ENCODE peak calls at places on chromosomes 2 and 18, in ten cellular contexts. U, Q, O, G, N, D, Y, P, B and H are unnamed samples.

GRCh38 chr2:84338069-84338468 is 121.0 kb downstream of the SUCLG1 start:
- DNase-seq in U (no peak), Q (no peak), O (no peak), G (no peak), N (no peak), D (no peak), Y (no peak), P (no peak), B (no peak), H (no peak)

GRCh38 chr2:96950391-96951124 is 35.8 kb downstream of the FAM178B start:
- DNase-seq in U (no peak), Q (no peak), O (no peak), G (no peak), N (no peak), D (no peak), Y (no peak), P (no peak), B (no peak), H (peak; percentile 53)

GRCh38 chr2:239441261-239441701 is 40.5 kb upstream of the HDAC4 start:
- DNase-seq in U (peak; percentile 36), Q (no peak), O (no peak), G (no peak), N (peak; percentile 14), D (no peak), Y (no peak), P (no peak), B (no peak), H (peak; percentile 12)

GRCh38 chr2:203718087-203718486 is 11.6 kb downstream of the CD28 start:
- DNase-seq in U (peak; percentile 70), Q (peak; percentile 41), O (no peak), G (no peak), N (peak; percentile 93), D (no peak), Y (no peak), P (no peak), B (no peak), H (no peak)

GRCh38 chr2:237723613-237724012 is 75.0 kb upstream of the RBM44 start:
- DNase-seq in U (no peak), Q (peak; percentile 90), O (no peak), G (peak; percentile 67), N (peak; percentile 31), D (no peak), Y (peak; percentile 61), P (no peak), B (no peak), H (no peak)

GRCh38 chr18:3139406-3139805 is 80.4 kb downstream of the MYOM1 start:
- DNase-seq in U (no peak), Q (no peak), O (peak; percentile 78), G (no peak), N (no peak), D (no peak), Y (no peak), P (no peak), B (no peak), H (no peak)

GRCh38 chr2:207532676-207533075 is 2.9 kb downstream of the CREB1 start:
- DNase-seq in U (no peak), Q (no peak), O (no peak), G (no peak), N (no peak), D (no peak), Y (no peak), P (no peak), B (no peak), H (no peak)

GRCh38 chr18:57352761-57353136 is 392 bp downstream of the ST8SIA3 start:
- DNase-seq in U (no peak), Q (no peak), O (no peak), G (no peak), N (no peak), D (peak; percentile 42), Y (no peak), P (no peak), B (no peak), H (no peak)

GRCh38 chr2:238866656-238867277 is 18.9 kb downstream of the TWIST2 start:
- DNase-seq in U (no peak), Q (no peak), O (no peak), G (no peak), N (no peak), D (no peak), Y (no peak), P (no peak), B (no peak), H (no peak)

GRCh38 chr2:72932045-72932444 is 14.7 kb downstream of the EMX1 start:
- DNase-seq in U (no peak), Q (no peak), O (no peak), G (no peak), N (peak; percentile 32), D (no peak), Y (no peak), P (peak; percentile 40), B (no peak), H (no peak)

GRCh38 chr2:118348380-118349024 is 260.2 kb downstream of the INSIG2 start:
- DNase-seq in U (no peak), Q (no peak), O (no peak), G (no peak), N (no peak), D (no peak), Y (no peak), P (no peak), B (no peak), H (no peak)

GRCh38 chr2:18599509-18600254 is 10.3 kb upstream of the NT5C1B start:
- DNase-seq in U (no peak), Q (no peak), O (no peak), G (no peak), N (no peak), D (no peak), Y (no peak), P (no peak), B (no peak), H (no peak)

GRCh38 chr2:69559696-69560482 is 83.7 kb downstream of the AAK1 start:
- DNase-seq in U (no peak), Q (no peak), O (no peak), G (no peak), N (peak; percentile 53), D (peak; percentile 41), Y (peak; percentile 82), P (peak; percentile 84), B (no peak), H (no peak)

GRCh38 chr2:69185807-69186206 is 172.8 kb downstream of the ANTXR1 start:
- DNase-seq in U (no peak), Q (no peak), O (no peak), G (no peak), N (no peak), D (no peak), Y (no peak), P (no peak), B (no peak), H (no peak)

GRCh38 chr2:191739194-191739593 is 61.3 kb downstream of the NABP1 start:
- DNase-seq in U (no peak), Q (no peak), O (no peak), G (no peak), N (no peak), D (no peak), Y (no peak), P (no peak), B (no peak), H (no peak)

GRCh38 chr2:218009191-218010114 is 6.7 kb upstream of the TNS1 start:
- DNase-seq in U (no peak), Q (no peak), O (no peak), G (no peak), N (no peak), D (no peak), Y (no peak), P (no peak), B (no peak), H (no peak)

GRCh38 chr18:62605685-62606084 is 82.9 kb downstream of the ZCCHC2 start:
- DNase-seq in U (no peak), Q (no peak), O (peak; percentile 12), G (no peak), N (no peak), D (no peak), Y (no peak), P (no peak), B (no peak), H (peak; percentile 43)

GRCh38 chr2:105447476-105447875 is 48.6 kb upstream of the FHL2 start:
- DNase-seq in U (no peak), Q (no peak), O (no peak), G (no peak), N (no peak), D (no peak), Y (no peak), P (peak; percentile 16), B (no peak), H (no peak)

GRCh38 chr18:47050468-47050867 is 15.0 kb upstream of the ELOA2 start:
- DNase-seq in U (peak; percentile 3), Q (no peak), O (no peak), G (no peak), N (peak; percentile 24), D (peak; percentile 25), Y (peak; percentile 46), P (peak; percentile 11), B (peak; percentile 27), H (no peak)

GRCh38 chr2:233919938-233920337 is 2.8 kb downstream of the TRPM8 start:
- DNase-seq in U (no peak), Q (no peak), O (no peak), G (no peak), N (peak; percentile 16), D (no peak), Y (no peak), P (no peak), B (no peak), H (no peak)

GRCh38 chr2:30249354-30249753 is 18.0 kb downstream of the LBH start:
- DNase-seq in U (no peak), Q (no peak), O (no peak), G (no peak), N (no peak), D (no peak), Y (no peak), P (no peak), B (no peak), H (no peak)

GRCh38 chr2:43559391-43560230 is 36.2 kb downstream of the THADA start:
- DNase-seq in U (no peak), Q (no peak), O (no peak), G (no peak), N (peak; percentile 89), D (no peak), Y (no peak), P (no peak), B (no peak), H (no peak)

GRCh38 chr18:76488190-76488589 is 6.9 kb downstream of the ZNF516 start:
- DNase-seq in U (no peak), Q (no peak), O (no peak), G (no peak), N (no peak), D (no peak), Y (no peak), P (no peak), B (no peak), H (no peak)

GRCh38 chr2:30165050-30165520 is 18.3 kb downstream of the YPEL5 start:
- DNase-seq in U (peak; percentile 79), Q (peak; percentile 46), O (peak; percentile 61), G (no peak), N (peak; percentile 92), D (peak; percentile 77), Y (peak; percentile 89), P (peak; percentile 94), B (peak; percentile 56), H (no peak)

GRCh38 chr2:13919981-13920382 is 712.5 kb upstream of the LRATD1 start:
- DNase-seq in U (no peak), Q (no peak), O (no peak), G (no peak), N (no peak), D (no peak), Y (no peak), P (no peak), B (no peak), H (no peak)

GRCh38 chr2:119914266-119914665 is 98.6 kb upstream of the EPB41L5 start:
- DNase-seq in U (no peak), Q (no peak), O (no peak), G (no peak), N (no peak), D (no peak), Y (no peak), P (no peak), B (no peak), H (no peak)

GRCh38 chr2:120205901-120206581 is 17.2 kb downstream of the TMEM185B start:
- DNase-seq in U (no peak), Q (peak; percentile 67), O (no peak), G (peak; percentile 79), N (peak; percentile 43), D (no peak), Y (no peak), P (peak; percentile 18), B (no peak), H (no peak)

GRCh38 chr2:88250402-88250801 is 80.3 kb downstream of the THNSL2 start:
- DNase-seq in U (no peak), Q (no peak), O (no peak), G (peak; percentile 15), N (no peak), D (no peak), Y (no peak), P (no peak), B (no peak), H (no peak)